ENCODE peak calls at places on chromosomes 16 and 17, in six cellular contexts. N is CD4-positive, CD25-positive, alpha-beta regulatory T cell; G is CD4-positive, alpha-beta T cell; J is fibroblast of lung; D is H9; A is cardiac muscle cell. W is an unnamed sample.

GRCh38 chr16:60558936-60559335 is 1477.3 kb downstream of the CDH8 start:
- DNase-seq in N (no peak), G (no peak), J (no peak), D (no peak), A (no peak), W (no peak)

GRCh38 chr17:76345377-76345945 is 8.3 kb downstream of the PRPSAP1 start:
- DNase-seq in N (no peak), G (no peak), J (no peak), D (no peak), A (no peak), W (no peak)

GRCh38 chr17:57135748-57136342 is 50.8 kb downstream of the AKAP1 start:
- DNase-seq in N (no peak), G (no peak), J (no peak), D (no peak), A (no peak), W (no peak)

GRCh38 chr17:81401727-81402529 is 6.7 kb downstream of the BAHCC1 start:
- DNase-seq in N (no peak), G (no peak), J (peak; percentile 63), D (peak; percentile 87), A (peak; percentile 64), W (peak; percentile 88)

GRCh38 chr17:43360376-43360738 is 38.4 kb upstream of the ARL4D start:
- DNase-seq in N (peak; percentile 75), G (peak; percentile 34), J (peak; percentile 83), D (no peak), A (no peak), W (peak; percentile 49)

GRCh38 chr16:14101415-14101814 is 30.3 kb downstream of the MRTFB start:
- DNase-seq in N (no peak), G (no peak), J (no peak), D (no peak), A (no peak), W (no peak)

GRCh38 chr16:64428463-64428862 is 693.4 kb downstream of the CDH11 start:
- DNase-seq in N (no peak), G (no peak), J (peak; percentile 86), D (no peak), A (no peak), W (no peak)

GRCh38 chr16:68369697-68370096 is 58.9 kb downstream of the PRMT7 start:
- DNase-seq in N (no peak), G (no peak), J (no peak), D (no peak), A (no peak), W (no peak)

GRCh38 chr16:57531253-57531575 is 5.2 kb downstream of the CCDC102A start:
- DNase-seq in N (no peak), G (no peak), J (no peak), D (no peak), A (no peak), W (peak; percentile 2)

GRCh38 chr17:2400474-2400866 is 390 bp downstream of the MNT start:
- DNase-seq in N (peak; percentile 38), G (peak; percentile 46), J (peak; percentile 47), D (peak; percentile 82), A (peak; percentile 83), W (no peak)

GRCh38 chr16:894841-895240 is 75.9 kb downstream of the LMF1 start:
- DNase-seq in N (no peak), G (no peak), J (no peak), D (no peak), A (no peak), W (peak; percentile 79)

GRCh38 chr16:720507-720989 is 398 bp upstream of the ANTKMT start:
- DNase-seq in N (no peak), G (no peak), J (peak; percentile 73), D (peak; percentile 73), A (peak; percentile 78), W (peak; percentile 92)

GRCh38 chr17:2170023-2170422 is 115.1 kb downstream of the HIC1 start:
- DNase-seq in N (no peak), G (no peak), J (no peak), D (peak; percentile 67), A (no peak), W (peak; percentile 27)

GRCh38 chr16:19113577-19114358 is at the start of gene ITPRIPL2:
- DNase-seq in N (no peak), G (no peak), J (peak; percentile 91), D (peak; percentile 56), A (peak; percentile 71), W (peak; percentile 60)

GRCh38 chr17:71764507-71764906 is 356.3 kb upstream of the SOX9 start:
- DNase-seq in N (no peak), G (no peak), J (peak; percentile 8), D (peak; percentile 87), A (peak; percentile 63), W (peak; percentile 60)

GRCh38 chr17:68784431-68784830 is 170.8 kb downstream of the ABCA8 start:
- DNase-seq in N (no peak), G (no peak), J (no peak), D (no peak), A (no peak), W (no peak)

GRCh38 chr16:89107209-89107582 is 13.5 kb downstream of the ACSF3 start:
- DNase-seq in N (no peak), G (no peak), J (no peak), D (no peak), A (no peak), W (no peak)

GRCh38 chr17:63075969-63076368 is 109.9 kb downstream of the TANC2 start:
- DNase-seq in N (no peak), G (no peak), J (peak; percentile 34), D (no peak), A (no peak), W (no peak)

GRCh38 chr16:81938331-81939163 is 72.7 kb downstream of the SDR42E1 start:
- DNase-seq in N (no peak), G (no peak), J (no peak), D (peak; percentile 19), A (no peak), W (no peak)

GRCh38 chr17:43706235-43706634 is 44.5 kb upstream of the MEOX1 start:
- DNase-seq in N (no peak), G (no peak), J (no peak), D (no peak), A (no peak), W (no peak)

GRCh38 chr16:35689764-35690163 is 2230.4 kb downstream of the TP53TG3F start:
- DNase-seq in N (no peak), G (no peak), J (no peak), D (no peak), A (no peak), W (no peak)
- H3K9me3 ChIP-seq in N (peaks cover 14% of the 10 kb centered on the region), G (peaks cover 66% of the 10 kb centered on the region), J (no peaks in the 10 kb centered on the region), D (peaks cover 94% of the 10 kb centered on the region), A (no peaks in the 10 kb centered on the region), W (no peaks in the 10 kb centered on the region)

GRCh38 chr16:30670072-30670824 is 12.0 kb downstream of the FBRS start:
- DNase-seq in N (no peak), G (no peak), J (no peak), D (no peak), A (no peak), W (no peak)
- H3K27me3 ChIP-seq in N (no peaks in the 10 kb centered on the region), G (no peaks in the 10 kb centered on the region), J (no peaks in the 10 kb centered on the region), D (peaks cover 59% of the 10 kb centered on the region), A (peaks cover 27% of the 10 kb centered on the region), W (no peaks in the 10 kb centered on the region)

GRCh38 chr16:69924777-69925191 is 26.4 kb upstream of the CLEC18A start:
- DNase-seq in N (no peak), G (no peak), J (peak; percentile 93), D (no peak), A (no peak), W (no peak)

GRCh38 chr16:69927056-69927757 is 23.9 kb upstream of the CLEC18A start:
- DNase-seq in N (no peak), G (no peak), J (peak; percentile 87), D (no peak), A (peak; percentile 56), W (no peak)

GRCh38 chr16:69924041-69924775 is 26.9 kb upstream of the CLEC18A start:
- DNase-seq in N (no peak), G (no peak), J (no peak), D (no peak), A (no peak), W (no peak)

GRCh38 chr16:69925311-69925710 is 25.8 kb upstream of the CLEC18A start:
- DNase-seq in N (no peak), G (no peak), J (no peak), D (no peak), A (no peak), W (no peak)

DNA sequence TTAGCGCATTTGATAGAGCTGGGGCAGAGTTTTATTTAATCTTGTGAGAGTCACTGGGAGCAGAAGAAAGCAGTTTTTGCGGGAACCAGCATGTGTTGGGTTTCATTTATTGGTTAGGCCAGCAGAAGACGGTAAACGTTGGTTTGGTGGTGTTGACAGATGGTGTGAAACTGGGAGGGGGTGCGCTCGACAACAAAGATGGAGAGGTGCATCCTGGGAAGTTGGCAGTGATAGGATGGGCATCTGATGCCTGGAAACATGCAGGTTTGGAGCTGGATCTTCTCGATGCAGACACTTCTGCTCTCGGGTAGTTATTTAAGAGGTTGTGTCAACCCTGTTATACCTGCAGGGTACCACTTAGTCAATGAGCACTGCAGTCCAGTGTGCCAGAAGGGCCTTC is 24.9 kb upstream of the CLEC18A start:
- DNase-seq in N (no peak), G (no peak), J (no peak), D (no peak), A (no peak), W (no peak)
- H3K27ac ChIP-seq in N (no peak overlapping the region), G (no peak overlapping the region), J (no peak overlapping the region), D (no peak overlapping the region), A (no peak overlapping the region), W (no peak overlapping the region)

GRCh38 chr17:83191388-83192160 is 112.2 kb downstream of the METRNL start:
- DNase-seq in N (no peak), G (no peak), J (no peak), D (no peak), A (no peak), W (peak; percentile 7)
- H3K9me3 ChIP-seq in N (no peaks in the 10 kb centered on the region), G (no peaks in the 10 kb centered on the region), J (no peaks in the 10 kb centered on the region), D (no peaks in the 10 kb centered on the region), A (no peaks in the 10 kb centered on the region), W (peaks cover 16% of the 10 kb centered on the region)

GRCh38 chr17:48565024-48565558 is 13.1 kb downstream of the HOXB4 start:
- DNase-seq in N (no peak), G (no peak), J (peak; percentile 38), D (no peak), A (no peak), W (no peak)

GRCh38 chr17:48563385-48563838 is 14.7 kb downstream of the HOXB4 start:
- DNase-seq in N (no peak), G (no peak), J (peak; percentile 49), D (no peak), A (no peak), W (no peak)

GRCh38 chr17:48562934-48563333 is 15.2 kb downstream of the HOXB4 start:
- DNase-seq in N (no peak), G (no peak), J (no peak), D (no peak), A (no peak), W (no peak)

GRCh38 chr17:48564200-48565023 is 13.7 kb downstream of the HOXB4 start:
- DNase-seq in N (no peak), G (no peak), J (peak; percentile 39), D (peak; percentile 58), A (no peak), W (no peak)

DNA sequence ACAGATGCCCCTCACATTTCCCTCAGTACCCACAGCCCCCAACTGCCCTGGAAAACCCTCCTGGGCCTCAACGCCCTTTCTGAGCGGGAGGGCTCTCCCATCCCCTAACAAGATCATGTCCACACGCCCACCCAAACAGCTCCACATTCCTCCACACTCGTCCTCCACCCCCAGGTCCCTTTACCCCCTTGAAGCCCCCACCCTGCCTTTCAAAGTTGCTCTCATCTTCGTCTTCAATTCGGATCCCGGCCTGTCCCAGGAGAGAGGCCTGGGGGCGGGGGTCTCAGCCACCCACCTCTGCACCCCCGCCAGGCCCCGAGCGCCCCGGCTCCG is 14.3 kb downstream of the HOXB4 start:
- DNase-seq in N (no peak), G (no peak), J (no peak), D (no peak), A (no peak), W (no peak)
- H3K27me3 ChIP-seq in N (peaks cover 6% of the 10 kb centered on the region), G (peaks cover 9% of the 10 kb centered on the region), J (no peaks in the 10 kb centered on the region), D (peaks cover 99% of the 10 kb centered on the region), A (peaks cover 100% of the 10 kb centered on the region), W (peaks cover 97% of the 10 kb centered on the region)

GRCh38 chr17:31571124-31571892 is 179.8 kb downstream of the RAB11FIP4 start:
- DNase-seq in N (no peak), G (no peak), J (peak; percentile 100), D (no peak), A (no peak), W (no peak)
- H3K27ac ChIP-seq in N (no peak overlapping the region), G (no peak overlapping the region), J (peak overlapping the region; percentile 84), D (no peak overlapping the region), A (no peak overlapping the region), W (no peak overlapping the region)